ENCODE peak calls at places on chromosomes 1 and 21, in nine cellular contexts. G is ovary, S is prostate gland, T is stomach, F is tibial nerve, C is A549, R is IMR-90, E is body of pancreas, D is GM12892. B is an unnamed sample.

GRCh38 chr1:117555806-117556205 is 50.0 kb upstream of the TENT5C start:
- DNase-seq in G (no peak), S (no peak), T (no peak), F (no peak), C (no peak), R (no peak), E (no peak), D (no peak), B (no peak)

GRCh38 chr1:62144238-62144831 is 50.3 kb upstream of the L1TD1 start:
- DNase-seq in G (peak), S (peak), T (no peak), F (peak), C (peak), R (peak), E (peak), D (no peak), B (no peak)

GRCh38 chr1:96633695-96634094 is 87.9 kb upstream of the PTBP2 start:
- DNase-seq in G (no peak), S (no peak), T (no peak), F (no peak), C (no peak), R (no peak), E (no peak), D (no peak), B (no peak)

GRCh38 chr1:24752305-24752704 is 7.1 kb downstream of the CLIC4 start:
- DNase-seq in G (no peak), S (no peak), T (no peak), F (no peak), C (no peak), R (no peak), E (no peak), D (no peak), B (peak)

GRCh38 chr1:229537894-229538293 is 20.6 kb downstream of the ABCB10 start:
- DNase-seq in G (no peak), S (no peak), T (no peak), F (no peak), C (no peak), R (no peak), E (no peak), D (no peak), B (no peak)

GRCh38 chr1:155188268-155188667 is 14.6 kb downstream of the TRIM46 start:
- DNase-seq in G (peak), S (no peak), T (no peak), F (no peak), C (no peak), R (no peak), E (peak), D (no peak), B (no peak)

GRCh38 chr1:1072299-1072848 is 1.7 kb downstream of the RNF223 start:
- DNase-seq in G (no peak), S (no peak), T (no peak), F (no peak), C (no peak), R (no peak), E (no peak), D (no peak), B (no peak)

GRCh38 chr1:18913065-18913502 is 10.7 kb upstream of the ALDH4A1 start:
- DNase-seq in G (peak), S (peak), T (peak), F (peak), C (peak), R (peak), E (peak), D (peak), B (no peak)

GRCh38 chr1:207860531-207860930 is 50.4 kb downstream of the CD34 start:
- DNase-seq in G (no peak), S (no peak), T (no peak), F (no peak), C (no peak), R (no peak), E (no peak), D (no peak), B (no peak)

GRCh38 chr21:25997788-25998611 is 172.6 kb downstream of the APP start:
- DNase-seq in G (no peak), S (peak), T (peak), F (no peak), C (no peak), R (no peak), E (peak), D (no peak), B (no peak)

GRCh38 chr1:209870151-209870831 is 42.5 kb downstream of the UTP25 start:
- DNase-seq in G (no peak), S (no peak), T (no peak), F (no peak), C (no peak), R (peak), E (no peak), D (no peak), B (no peak)

GRCh38 chr1:117067528-117068370 is 7.6 kb downstream of the TTF2 start:
- DNase-seq in G (peak), S (peak), T (peak), F (peak), C (peak), R (peak), E (peak), D (no peak), B (no peak)

GRCh38 chr1:165595561-165595960 is 35.5 kb upstream of the MGST3 start:
- DNase-seq in G (no peak), S (no peak), T (no peak), F (no peak), C (no peak), R (peak), E (no peak), D (no peak), B (no peak)

GRCh38 chr1:99557556-99558256 is 88.2 kb upstream of the PALMD start:
- DNase-seq in G (no peak), S (no peak), T (no peak), F (no peak), C (no peak), R (peak), E (no peak), D (no peak), B (no peak)

GRCh38 chr1:14310491-14310890 is 288.0 kb upstream of the KAZN start:
- DNase-seq in G (no peak), S (no peak), T (no peak), F (no peak), C (no peak), R (no peak), E (no peak), D (no peak), B (peak)

GRCh38 chr1:11592752-11593151 is 61.5 kb downstream of the FBXO2 start:
- DNase-seq in G (no peak), S (no peak), T (no peak), F (no peak), C (no peak), R (no peak), E (no peak), D (no peak), B (no peak)

GRCh38 chr1:230130172-230130944 is 63.3 kb downstream of the GALNT2 start:
- DNase-seq in G (no peak), S (no peak), T (no peak), F (no peak), C (no peak), R (no peak), E (no peak), D (no peak), B (no peak)

GRCh38 chr1:180358649-180359048 is 128.6 kb downstream of the LHX4 start:
- DNase-seq in G (peak), S (no peak), T (no peak), F (no peak), C (no peak), R (peak), E (peak), D (no peak), B (no peak)

GRCh38 chr1:173269490-173270230 is 62.5 kb upstream of the TNFSF4 start:
- DNase-seq in G (no peak), S (no peak), T (no peak), F (no peak), C (peak), R (peak), E (no peak), D (no peak), B (no peak)

DNA sequence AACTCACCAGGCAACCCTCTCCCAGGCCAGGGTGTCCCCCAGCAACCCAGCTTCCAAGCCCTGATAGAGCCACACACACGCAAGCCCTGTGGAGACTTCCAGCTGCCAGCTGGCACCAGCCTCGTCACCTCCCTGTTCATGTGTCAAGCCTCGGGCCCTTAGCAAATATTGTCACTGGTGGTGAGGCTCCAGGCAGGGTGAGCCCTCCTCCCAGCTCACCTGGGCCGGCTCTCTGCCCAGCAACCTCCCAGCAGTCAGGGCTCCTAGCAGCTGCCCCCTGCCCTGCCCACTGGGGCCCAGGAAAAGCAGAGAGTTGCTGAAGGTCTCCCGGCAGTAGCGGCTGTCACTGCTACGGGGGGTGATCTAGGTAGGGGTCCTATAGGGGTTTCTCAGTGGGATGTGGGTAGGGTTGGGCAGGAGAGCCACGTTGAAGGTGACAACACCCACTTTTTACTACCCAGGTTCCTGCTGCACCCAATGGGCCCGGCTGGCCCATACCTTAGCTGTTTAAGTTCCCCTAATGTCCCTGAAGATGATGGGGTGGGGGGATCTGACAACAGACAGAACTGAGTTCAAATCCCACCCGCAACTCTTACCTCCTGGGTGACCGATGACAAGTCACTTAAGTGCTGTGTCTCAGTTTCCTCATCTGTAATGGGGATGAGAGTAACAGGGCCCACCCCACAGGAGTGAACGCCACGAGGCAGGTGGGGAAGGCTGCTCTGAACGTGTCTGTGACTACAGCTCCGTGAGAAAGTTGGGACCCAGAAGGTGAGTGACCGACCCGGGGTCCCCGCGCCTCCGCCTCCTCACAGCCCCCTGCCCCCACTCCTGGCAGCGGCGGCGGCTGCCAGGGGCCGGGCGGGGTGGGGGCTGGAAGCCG is 678 bp downstream of the TTC39A start:
- DNase-seq in G (no peak), S (peak), T (peak), F (no peak), C (no peak), R (no peak), E (peak), D (no peak), B (no peak)
- TF ChIP-seq POLR2A in G (no peak), S (peak), T (peak), F (no peak), C (no peak), R (no peak), E (peak), D (no peak), B (no peak)

DNA sequence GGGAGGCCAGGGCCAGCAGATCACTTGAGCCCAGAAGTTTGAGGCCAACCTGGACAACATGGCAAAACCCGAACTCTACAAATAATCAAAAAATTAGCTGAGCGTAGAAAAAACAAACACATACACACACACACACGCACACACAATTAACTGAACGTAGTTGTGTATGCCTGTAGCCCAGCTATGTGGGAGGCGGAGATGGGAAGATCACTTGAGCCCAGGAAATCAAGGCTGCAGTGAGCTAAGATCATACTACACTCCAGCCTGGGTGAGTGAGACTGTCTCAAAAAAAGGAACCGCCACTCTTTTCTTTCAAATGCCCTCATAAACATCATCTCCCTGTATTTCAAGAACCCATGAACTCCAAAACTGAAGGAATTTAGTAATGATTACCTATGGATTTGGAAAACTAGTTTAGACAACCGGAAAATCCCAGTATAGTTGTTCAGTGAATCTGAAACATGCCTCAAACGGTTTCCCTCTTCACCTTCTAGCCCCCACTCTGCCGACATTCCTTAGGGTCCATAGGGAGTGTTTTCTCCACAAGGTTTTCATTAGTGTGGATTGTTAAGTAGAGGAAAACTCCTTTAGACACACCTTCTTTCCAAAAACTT is 4.5 kb downstream of the TXNIP start:
- DNase-seq in G (no peak), S (no peak), T (peak), F (peak), C (no peak), R (no peak), E (no peak), D (no peak), B (no peak)
- TF ChIP-seq POLR2A in G (no peak), S (no peak), T (no peak), F (peak), C (no peak), R (no peak), E (peak), D (peak), B (no peak)

DNA sequence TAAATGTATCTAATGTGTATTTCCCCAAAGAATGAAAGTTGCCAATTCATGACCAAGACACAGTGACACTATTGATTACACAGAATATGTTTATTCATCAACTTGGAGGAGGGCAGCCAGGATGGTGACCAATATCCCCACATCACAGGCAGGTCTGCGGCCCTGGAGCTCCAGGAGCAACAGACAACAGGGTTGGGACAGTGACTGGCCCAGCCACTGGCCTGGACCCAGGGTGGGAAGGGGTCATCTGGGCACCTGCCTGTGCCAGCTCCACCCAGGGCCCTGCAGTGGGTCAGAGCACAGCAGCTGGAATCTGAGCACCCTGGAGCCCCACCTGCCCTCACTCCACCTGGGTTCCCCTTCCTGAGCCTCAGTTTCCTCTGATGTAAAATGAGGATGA is 466.1 kb downstream of the MATN1 start:
- DNase-seq in G (no peak), S (no peak), T (no peak), F (no peak), C (no peak), R (no peak), E (no peak), D (no peak), B (no peak)
- TF ChIP-seq POLR2A in G (no peak), S (no peak), T (no peak), F (no peak), C (no peak), R (no peak), E (no peak), D (no peak), B (no peak)

GRCh38 chr1:53238197-53239155 is at the start of gene MAGOH:
- DNase-seq in G (peak), S (peak), T (peak), F (peak), C (peak), R (peak), E (peak), D (peak), B (peak)
- TF ChIP-seq POLR2A in G (peak), S (peak), T (peak), F (no peak), C (peak), R (peak), E (peak), D (peak), B (no peak)

GRCh38 chr1:160565568-160565967 is 13.7 kb downstream of the CD84 start:
- DNase-seq in G (no peak), S (no peak), T (no peak), F (no peak), C (no peak), R (no peak), E (peak), D (no peak), B (no peak)
- TF ChIP-seq POLR2A in G (no peak), S (no peak), T (no peak), F (no peak), C (no peak), R (no peak), E (no peak), D (no peak), B (no peak)

DNA sequence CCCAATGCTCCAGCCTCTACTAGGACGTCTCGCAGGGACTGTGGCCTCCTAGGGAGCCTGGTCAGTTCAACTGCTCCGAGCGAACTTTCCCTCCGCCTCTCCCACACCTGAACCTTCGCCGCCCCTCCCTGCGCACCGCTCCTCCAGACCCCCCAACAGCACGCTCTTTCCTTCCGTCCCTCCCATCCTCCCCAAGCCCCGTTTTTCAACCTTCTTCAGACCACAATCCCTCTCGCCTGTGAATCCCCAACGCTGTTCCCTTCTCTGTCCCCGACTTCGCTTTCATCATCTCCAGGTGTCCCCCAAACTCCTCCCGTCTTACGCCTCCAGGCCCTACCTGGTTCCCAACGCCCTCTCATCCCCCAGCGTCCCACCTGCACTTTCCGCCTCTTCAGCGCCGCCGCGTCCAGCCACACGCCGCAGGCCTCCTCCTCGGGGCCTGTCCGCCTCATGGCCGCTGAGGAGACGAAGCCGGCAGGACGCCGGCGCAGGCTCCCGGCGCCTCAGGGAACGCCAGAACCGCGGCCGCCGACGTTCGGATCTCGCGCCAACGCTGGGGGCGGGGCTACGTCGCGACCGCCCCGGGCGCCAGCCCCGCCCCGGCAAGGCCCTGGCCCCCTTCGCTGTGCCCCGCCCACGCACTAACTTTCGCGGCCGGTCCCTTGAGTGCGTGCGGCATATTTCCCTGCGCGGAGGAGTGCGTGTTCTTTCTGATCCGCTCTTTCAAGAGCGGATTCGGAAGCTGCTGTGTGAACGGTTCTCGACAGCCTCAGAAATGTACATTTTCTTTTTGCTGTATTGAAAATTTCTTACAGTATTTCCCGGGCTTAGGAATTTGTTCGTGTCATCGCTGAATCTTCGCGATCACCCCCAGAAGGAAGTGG is at the start of gene AUNIP:
- DNase-seq in G (peak), S (peak), T (peak), F (peak), C (peak), R (peak), E (peak), D (peak), B (peak)
- TF ChIP-seq POLR2A in G (peak), S (peak), T (no peak), F (peak), C (peak), R (peak), E (peak), D (peak), B (no peak)

GRCh38 chr1:27572679-27573426 is 31.1 kb downstream of the AHDC1 start:
- DNase-seq in G (peak), S (no peak), T (no peak), F (no peak), C (no peak), R (no peak), E (no peak), D (no peak), B (no peak)

GRCh38 chr1:27575861-27576331 is 28.0 kb downstream of the AHDC1 start:
- DNase-seq in G (peak), S (peak), T (peak), F (no peak), C (peak), R (no peak), E (peak), D (peak), B (peak)

GRCh38 chr1:27576846-27577245 is 27.1 kb downstream of the AHDC1 start:
- DNase-seq in G (peak), S (no peak), T (no peak), F (no peak), C (no peak), R (no peak), E (no peak), D (no peak), B (no peak)

GRCh38 chr1:27574001-27574781 is 29.8 kb downstream of the AHDC1 start:
- DNase-seq in G (peak), S (no peak), T (no peak), F (no peak), C (no peak), R (no peak), E (peak), D (no peak), B (no peak)

DNA sequence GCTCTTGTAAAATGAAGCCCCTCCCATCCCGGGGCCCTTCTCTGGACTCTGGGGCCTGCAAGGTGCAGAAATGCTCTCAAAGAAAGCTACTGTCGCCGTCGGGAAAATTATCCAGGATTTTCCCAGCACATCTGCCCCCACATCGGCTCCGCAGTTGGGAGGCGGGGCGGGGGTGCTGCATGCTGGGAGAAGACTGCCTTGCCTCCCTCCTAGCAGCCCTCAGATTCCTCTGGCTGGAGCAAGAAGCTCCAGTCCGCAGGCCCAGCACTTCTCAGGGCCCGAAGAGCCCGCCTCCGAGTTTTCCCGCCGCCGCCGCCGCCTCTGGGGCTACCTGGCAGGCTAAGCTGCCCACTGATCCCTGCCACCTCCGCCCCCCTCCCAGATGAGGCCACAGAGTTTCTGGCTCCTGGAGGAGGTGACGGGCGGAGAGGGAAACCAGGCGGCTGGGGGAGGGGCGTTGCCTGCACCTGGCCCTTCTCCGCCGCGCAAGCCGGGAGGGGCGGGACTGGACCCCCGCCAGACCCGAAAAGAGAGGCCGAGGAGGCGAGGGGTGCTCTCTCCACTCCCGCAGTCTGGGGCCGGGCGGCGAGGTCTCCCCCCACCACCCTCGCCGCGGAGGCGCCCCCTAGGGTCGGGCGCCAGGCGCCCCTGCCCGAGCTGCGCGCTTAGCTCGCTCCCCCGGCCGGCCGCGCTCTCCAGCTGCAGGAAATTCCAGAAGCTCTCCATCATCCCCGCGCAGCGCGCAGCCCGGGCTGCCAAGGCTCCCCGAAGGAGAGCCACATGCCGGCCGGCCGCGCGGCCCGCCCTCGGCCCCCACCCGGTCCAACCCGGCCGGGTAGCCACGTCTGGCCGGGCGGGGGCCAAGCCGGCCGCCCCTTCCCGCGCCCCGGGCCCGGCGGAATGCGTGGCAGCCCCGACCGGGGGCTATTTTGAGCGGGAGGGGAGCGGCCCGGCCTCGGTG is 28.8 kb downstream of the AHDC1 start:
- DNase-seq in G (peak), S (peak), T (peak), F (no peak), C (peak), R (peak), E (peak), D (no peak), B (no peak)
- TF ChIP-seq POLR2A in G (peak), S (no peak), T (no peak), F (no peak), C (no peak), R (no peak), E (peak), D (no peak), B (no peak)

B was measured in esophagus muscularis mucosa.